ENCODE peak calls at places on chromosomes 7 and 10, in seven cellular contexts. T, Z, H, F, V, P and S are unnamed samples.

GRCh38 chr10:124150189-124150806 is 56.9 kb upstream of the CHST15 start:
- DNase-seq in Z (no peak), T (no peak), H (no peak), V (no peak), F (no peak), P (no peak), S (no peak)

GRCh38 chr10:90604636-90605035 is 253.2 kb downstream of the HTR7 start:
- DNase-seq in F (peak), V (no peak), Z (no peak), T (no peak), P (no peak), H (no peak), S (no peak)

GRCh38 chr10:121734517-121735137 is 136.4 kb upstream of the FGFR2 start:
- DNase-seq in V (no peak), Z (no peak), T (no peak), P (no peak), H (no peak), F (peak), S (peak)

GRCh38 chr7:152504816-152505215 is 69.0 kb upstream of the KMT2C start:
- DNase-seq in H (no peak), V (no peak), T (no peak), Z (no peak), P (no peak), F (no peak), S (no peak)

GRCh38 chr7:103141753-103142404 is 7.0 kb downstream of the NAPEPLD start:
- DNase-seq in P (no peak), F (peak), T (no peak), H (no peak), Z (no peak), V (no peak), S (no peak)

GRCh38 chr10:52440612-52441285 is 126.7 kb downstream of the DKK1 start:
- DNase-seq in Z (no peak), P (no peak), H (no peak), F (no peak), T (no peak), V (no peak), S (no peak)

GRCh38 chr7:131507592-131508331 is 48.7 kb downstream of the PODXL start:
- DNase-seq in Z (peak), H (no peak), F (peak), V (peak), T (peak), P (peak), S (peak)

GRCh38 chr10:113139695-113140094 is 189.6 kb downstream of the TCF7L2 start:
- DNase-seq in H (no peak), P (no peak), T (no peak), V (no peak), F (no peak), Z (no peak), S (no peak)

GRCh38 chr7:1851731-1852531 is 181.9 kb downstream of the ELFN1 start:
- DNase-seq in F (no peak), P (peak), V (no peak), T (no peak), Z (no peak), H (no peak), S (no peak)

GRCh38 chr7:73872056-73872908 is 11.3 kb downstream of the TMEM270 start:
- DNase-seq in T (no peak), Z (no peak), F (no peak), H (no peak), V (no peak), P (no peak), S (no peak)

GRCh38 chr7:22361795-22362194 is 4.8 kb upstream of the RAPGEF5 start:
- DNase-seq in P (no peak), V (no peak), T (no peak), F (peak), H (no peak), Z (no peak), S (no peak)

GRCh38 chr10:29105516-29106215 is 183.2 kb upstream of the LYZL1 start:
- DNase-seq in T (no peak), F (peak), Z (no peak), H (peak), P (no peak), V (no peak), S (no peak)

GRCh38 chr7:1156782-1157535 is 3.0 kb downstream of the ZFAND2A start:
- DNase-seq in Z (no peak), F (peak), T (no peak), P (no peak), V (no peak), H (no peak), S (no peak)

GRCh38 chr7:69412331-69413146 is 185.7 kb upstream of the AUTS2 start:
- DNase-seq in F (peak), Z (no peak), T (no peak), P (peak), H (no peak), V (peak), S (no peak)

GRCh38 chr7:20064974-20065862 is 152.0 kb downstream of the MACC1 start:
- DNase-seq in V (peak), P (no peak), Z (no peak), F (peak), H (peak), T (no peak), S (no peak)

GRCh38 chr10:111515706-111516105 is 438.9 kb downstream of the ADRA2A start:
- DNase-seq in P (no peak), T (no peak), V (no peak), Z (no peak), F (no peak), H (no peak), S (no peak)

GRCh38 chr10:82811621-82812020 is 936.6 kb downstream of the NRG3 start:
- DNase-seq in F (peak), P (no peak), T (no peak), V (no peak), Z (no peak), H (no peak), S (no peak)

GRCh38 chr7:118179191-118179590 is 4.8 kb upstream of the LSM8 start:
- DNase-seq in H (no peak), P (no peak), T (no peak), F (no peak), Z (no peak), V (no peak), S (no peak)

GRCh38 chr7:44158873-44159631 is 17.9 kb upstream of the MYL7 start:
- DNase-seq in F (no peak), T (no peak), H (no peak), P (no peak), Z (no peak), V (no peak), S (no peak)

GRCh38 chr10:47137311-47137851 is 162.6 kb upstream of the GDF10 start:
- DNase-seq in H (peak), Z (no peak), F (peak), V (no peak), P (no peak), T (no peak), S (no peak)

GRCh38 chr10:131841131-131841661 is 59.6 kb upstream of the PPP2R2D start:
- DNase-seq in P (no peak), V (no peak), Z (no peak), F (no peak), T (no peak), H (no peak), S (no peak)

GRCh38 chr7:28956608-28957063 is 1.5 kb downstream of the TRIL start:
- DNase-seq in T (no peak), Z (no peak), P (peak), H (no peak), F (no peak), V (no peak), S (peak)

GRCh38 chr7:89401099-89401498 is 605.6 kb upstream of the TEX47 start:
- DNase-seq in F (no peak), V (no peak), T (no peak), Z (no peak), P (no peak), H (no peak), S (no peak)

GRCh38 chr7:2009541-2010001 is 223.2 kb downstream of the MAD1L1 start:
- DNase-seq in T (no peak), V (no peak), F (no peak), H (no peak), Z (no peak), P (peak), S (peak)

GRCh38 chr7:152052772-152053171 is 27.3 kb downstream of the GALNT11 start:
- DNase-seq in T (no peak), Z (no peak), V (no peak), H (no peak), F (no peak), P (no peak), S (no peak)